ENCODE peak calls at places on chromosomes 13 and 19, in eight cellular contexts. U is keratinocyte, N is uterus, X is breast epithelium, I is mammary epithelial cell, D is IMR-90, B is heart right ventricle, T is fibroblast of lung. K is an unnamed sample.

GRCh38 chr13:48567521-48568331 is 34.8 kb upstream of the RCBTB2 start:
- DNase-seq in U (no peak), N (no peak), X (no peak), I (no peak), D (no peak), B (no peak), T (peak; percentile 33), K (no peak)

GRCh38 chr19:45403781-45404556 is 900 bp downstream of the PPP1R13L start:
- DNase-seq in U (peak; percentile 75), N (peak; percentile 37), X (peak; percentile 81), I (peak; percentile 60), D (no peak), B (peak; percentile 70), T (no peak), K (peak; percentile 75)

GRCh38 chr13:29428310-29428991 is 167.0 kb downstream of the SLC7A1 start:
- DNase-seq in U (no peak), N (peak; percentile 30), X (no peak), I (peak; percentile 58), D (no peak), B (peak; percentile 53), T (no peak), K (no peak)

GRCh38 chr13:80553041-80553440 is 212.1 kb upstream of the SPRY2 start:
- DNase-seq in U (no peak), N (no peak), X (no peak), I (no peak), D (no peak), B (no peak), T (no peak), K (no peak)

GRCh38 chr13:39468306-39468705 is 134.7 kb downstream of the LHFPL6 start:
- DNase-seq in U (no peak), N (no peak), X (no peak), I (no peak), D (no peak), B (no peak), T (no peak), K (no peak)

GRCh38 chr13:65473199-65473598 is 1756.9 kb downstream of the PCDH9 start:
- DNase-seq in U (no peak), N (no peak), X (no peak), I (no peak), D (no peak), B (no peak), T (no peak), K (no peak)

GRCh38 chr19:45474191-45474940 is 6.6 kb downstream of the FOSB start:
- DNase-seq in U (no peak), N (no peak), X (no peak), I (no peak), D (peak; percentile 25), B (no peak), T (no peak), K (no peak)

GRCh38 chr13:32330438-32330837 is 15.1 kb downstream of the BRCA2 start:
- DNase-seq in U (no peak), N (no peak), X (no peak), I (peak; percentile 81), D (peak; percentile 71), B (no peak), T (peak; percentile 84), K (no peak)

GRCh38 chr19:6589711-6590457 is 1.1 kb downstream of the CD70 start:
- DNase-seq in U (no peak), N (no peak), X (no peak), I (no peak), D (no peak), B (no peak), T (no peak), K (no peak)
- H3K4me3 ChIP-seq in U (peak overlapping the region; percentile 7), N (no peak overlapping the region), X (peak overlapping the region; percentile 50), I (peak overlapping the region; percentile 56), D (no peak overlapping the region), B (no peak overlapping the region), T (no peak overlapping the region), K (peak overlapping the region; percentile 40)

GRCh38 chr13:111897846-111898215 is 169.1 kb upstream of the SOX1 start:
- DNase-seq in U (no peak), N (no peak), X (no peak), I (no peak), D (no peak), B (no peak), T (no peak), K (no peak)
- H3K9me3 ChIP-seq in U (peaks cover 14% of the 10 kb centered on the region), N (no peaks in the 10 kb centered on the region), X (no peaks in the 10 kb centered on the region), I (peaks cover 37% of the 10 kb centered on the region), D (peaks cover 65% of the 10 kb centered on the region), B (no peaks in the 10 kb centered on the region), T (no peaks in the 10 kb centered on the region), K (no peaks in the 10 kb centered on the region)

GRCh38 chr19:2428027-2428690 is 773 bp upstream of the TIMM13 start:
- DNase-seq in U (no peak), N (peak; percentile 40), X (no peak), I (no peak), D (peak; percentile 8), B (no peak), T (no peak), K (peak; percentile 65)

GRCh38 chr19:2429917-2430570 is 2.7 kb upstream of the TIMM13 start:
- DNase-seq in U (no peak), N (no peak), X (no peak), I (no peak), D (no peak), B (no peak), T (no peak), K (no peak)

GRCh38 chr19:2427323-2428026 is at the start of gene TIMM13:
- DNase-seq in U (peak; percentile 75), N (peak; percentile 97), X (peak; percentile 97), I (peak; percentile 92), D (peak; percentile 95), B (peak; percentile 97), T (peak; percentile 98), K (peak; percentile 98)

GRCh38 chr19:2426661-2427322 is 594 bp downstream of the TIMM13 start:
- DNase-seq in U (no peak), N (no peak), X (no peak), I (peak; percentile 35), D (peak; percentile 14), B (peak; percentile 51), T (peak; percentile 39), K (peak; percentile 62)

DNA sequence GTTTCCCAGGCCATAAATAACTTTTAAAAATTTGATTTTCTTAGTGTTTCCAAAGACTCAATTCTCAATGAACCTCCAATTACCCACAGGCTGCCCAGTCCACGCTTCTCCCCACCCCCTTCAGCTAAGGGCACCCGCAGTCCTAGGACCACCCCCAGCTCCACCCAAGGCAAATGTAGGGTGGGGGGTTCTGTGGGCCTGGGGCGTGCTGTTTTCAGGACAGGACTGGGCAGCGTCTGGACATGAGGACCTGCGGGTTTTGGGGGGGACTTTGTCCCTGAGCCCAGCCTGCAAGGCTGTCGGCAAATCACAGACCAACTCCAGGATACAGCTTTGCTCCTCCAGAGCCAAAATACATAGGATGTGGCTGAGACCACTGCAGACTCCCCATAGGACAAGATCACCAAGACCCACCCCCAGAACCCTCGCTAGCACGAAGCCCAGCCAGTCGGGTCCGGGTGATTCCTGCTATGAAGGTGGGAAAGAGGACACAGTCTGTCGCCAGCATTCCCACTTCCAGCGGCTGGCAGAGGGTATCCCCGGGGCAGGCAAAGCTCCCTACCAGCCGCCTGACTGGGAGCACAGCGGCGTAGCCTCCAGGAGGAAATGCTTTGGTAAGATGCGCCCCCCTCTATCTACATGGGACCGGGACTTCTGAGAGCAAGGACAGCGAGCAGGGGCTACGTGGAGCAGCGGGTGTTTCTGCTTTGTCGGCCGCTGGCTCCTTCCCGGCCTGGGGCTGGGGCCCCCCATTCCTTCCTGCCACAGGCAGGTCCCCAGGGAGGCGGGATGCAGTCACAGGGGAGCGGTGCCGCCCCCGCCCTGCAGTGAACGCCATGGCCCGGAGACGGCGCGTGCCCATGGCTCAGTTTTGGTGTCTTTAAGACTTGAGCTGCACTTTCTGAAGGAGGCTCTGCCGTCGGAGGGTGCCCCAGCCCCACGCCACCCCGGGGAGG is 1.6 kb upstream of the TIMM13 start:
- DNase-seq in U (no peak), N (no peak), X (no peak), I (no peak), D (no peak), B (no peak), T (no peak), K (no peak)
- H3K4me3 ChIP-seq in U (no peak overlapping the region), N (no peak overlapping the region), X (peak overlapping the region; percentile 98), I (no peak overlapping the region), D (no peak overlapping the region), B (peak overlapping the region; percentile 95), T (no peak overlapping the region), K (peak overlapping the region; percentile 96)

DNA sequence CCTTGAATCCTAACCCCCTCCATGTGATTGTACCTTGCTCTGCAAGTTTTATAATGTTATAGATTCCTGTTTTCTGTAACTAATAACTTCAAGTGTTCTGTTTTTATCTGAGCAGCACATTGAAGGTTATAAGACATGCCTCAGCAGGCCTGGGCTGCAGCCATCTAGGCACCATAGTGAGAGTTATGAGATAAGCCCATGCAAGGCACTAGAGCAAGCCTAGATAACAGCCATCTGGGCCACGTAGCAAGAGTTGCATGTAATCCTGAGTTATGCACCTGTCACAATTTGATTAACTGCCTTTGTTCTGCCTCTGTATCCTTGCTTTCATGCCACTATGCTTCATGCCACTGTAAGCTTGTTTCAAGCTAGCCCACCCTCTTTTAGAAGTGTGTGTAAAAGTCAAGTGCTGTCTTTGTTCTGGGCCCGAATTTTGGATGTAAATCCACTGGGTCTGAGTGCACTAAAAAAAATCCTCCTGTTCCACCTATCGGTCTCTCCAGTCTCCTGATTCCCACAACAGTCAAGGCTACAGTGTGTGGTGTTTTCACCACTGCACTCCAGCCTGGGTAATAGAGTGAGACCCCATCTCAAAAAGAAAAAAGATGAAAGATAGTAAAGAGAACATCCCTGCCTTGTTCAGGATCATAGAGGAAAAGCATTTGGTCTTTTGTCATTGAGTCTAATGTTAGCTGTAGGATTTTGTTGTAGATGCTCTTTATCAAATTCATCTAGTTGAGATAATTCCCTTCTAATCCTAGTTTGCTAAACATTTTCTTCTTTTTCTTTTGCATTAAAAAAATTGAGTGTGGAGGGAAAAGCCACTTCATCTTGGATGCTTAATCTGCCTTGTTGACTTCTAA is 16.1 kb upstream of the KBTBD6 start:
- DNase-seq in U (no peak), N (no peak), X (no peak), I (no peak), D (no peak), B (no peak), T (no peak), K (no peak)
- H3K9me3 ChIP-seq in U (peaks cover 25% of the 10 kb centered on the region), N (peaks cover 17% of the 10 kb centered on the region), X (peaks cover 29% of the 10 kb centered on the region), I (peaks cover 41% of the 10 kb centered on the region), D (peaks cover 45% of the 10 kb centered on the region), B (peaks cover 56% of the 10 kb centered on the region), T (no peaks in the 10 kb centered on the region), K (peaks cover 41% of the 10 kb centered on the region)

K was measured in lower lobe of right lung.